ENCODE peak calls at places on chromosomes 5 and 9, in five cellular contexts. One of them, this sample, is unnamed.

GRCh38 chr9:129641751-129642585 is at the start of gene ASB6:
- DNase-seq in T-helper 9 cell: peak
- DNase-seq in lower lobe of right lung: peak
- DNase-seq in heart right ventricle: peak
- DNase-seq in mesothelial cell of epicardium: peak
- DNase-seq in this sample: peak

GRCh38 chr9:136372561-136373299 is 739 bp downstream of the CARD9 start:
- DNase-seq in lower lobe of right lung: peak
- DNase-seq in mesothelial cell of epicardium: no peak
- DNase-seq in heart right ventricle: peak
- DNase-seq in T-helper 9 cell: no peak
- DNase-seq in this sample: no peak

GRCh38 chr9:87108639-87109038 is 161.3 kb upstream of the GAS1 start:
- DNase-seq in T-helper 9 cell: no peak
- DNase-seq in mesothelial cell of epicardium: no peak
- DNase-seq in lower lobe of right lung: no peak
- DNase-seq in heart right ventricle: no peak
- DNase-seq in this sample: no peak

GRCh38 chr5:113213551-113213971 is 221.2 kb downstream of the TSSK1B start:
- DNase-seq in heart right ventricle: no peak
- DNase-seq in mesothelial cell of epicardium: no peak
- DNase-seq in T-helper 9 cell: no peak
- DNase-seq in lower lobe of right lung: no peak
- DNase-seq in this sample: no peak

GRCh38 chr9:117368684-117369230 is 46.1 kb downstream of the ASTN2 start:
- DNase-seq in mesothelial cell of epicardium: no peak
- DNase-seq in lower lobe of right lung: no peak
- DNase-seq in T-helper 9 cell: no peak
- DNase-seq in heart right ventricle: no peak
- DNase-seq in this sample: no peak

GRCh38 chr5:11502783-11503182 is 401.5 kb downstream of the CTNND2 start:
- DNase-seq in heart right ventricle: no peak
- DNase-seq in mesothelial cell of epicardium: no peak
- DNase-seq in T-helper 9 cell: no peak
- DNase-seq in lower lobe of right lung: no peak
- DNase-seq in this sample: no peak

GRCh38 chr5:125798311-125798710 is 624.9 kb upstream of the GRAMD2B start:
- DNase-seq in heart right ventricle: no peak
- DNase-seq in lower lobe of right lung: no peak
- DNase-seq in mesothelial cell of epicardium: no peak
- DNase-seq in T-helper 9 cell: no peak
- DNase-seq in this sample: no peak

GRCh38 chr5:73591102-73591695 is 25.7 kb downstream of the UTP15 start:
- DNase-seq in lower lobe of right lung: no peak
- DNase-seq in heart right ventricle: no peak
- DNase-seq in T-helper 9 cell: peak
- DNase-seq in mesothelial cell of epicardium: no peak
- DNase-seq in this sample: no peak

GRCh38 chr5:130398825-130399224 is 494.6 kb downstream of the CHSY3 start:
- DNase-seq in T-helper 9 cell: no peak
- DNase-seq in lower lobe of right lung: no peak
- DNase-seq in heart right ventricle: no peak
- DNase-seq in mesothelial cell of epicardium: no peak
- DNase-seq in this sample: no peak

GRCh38 chr5:93421987-93422391 is 159.0 kb downstream of the NR2F1-AS1 start:
- DNase-seq in lower lobe of right lung: no peak
- DNase-seq in T-helper 9 cell: no peak
- DNase-seq in mesothelial cell of epicardium: no peak
- DNase-seq in heart right ventricle: no peak
- DNase-seq in this sample: peak

GRCh38 chr9:133571491-133571890 is 37.0 kb downstream of the ADAMTSL2 start:
- DNase-seq in heart right ventricle: no peak
- DNase-seq in mesothelial cell of epicardium: no peak
- DNase-seq in T-helper 9 cell: no peak
- DNase-seq in lower lobe of right lung: no peak
- DNase-seq in this sample: no peak

GRCh38 chr5:43065384-43066230 is 25.5 kb upstream of the ANXA2R start:
- DNase-seq in T-helper 9 cell: peak
- DNase-seq in mesothelial cell of epicardium: peak
- DNase-seq in lower lobe of right lung: peak
- DNase-seq in heart right ventricle: peak
- DNase-seq in this sample: peak

GRCh38 chr9:107067715-107068416 is 204.9 kb downstream of the ZNF462 start:
- DNase-seq in T-helper 9 cell: no peak
- DNase-seq in lower lobe of right lung: no peak
- DNase-seq in heart right ventricle: no peak
- DNase-seq in mesothelial cell of epicardium: no peak
- DNase-seq in this sample: no peak

GRCh38 chr5:82467006-82467561 is 188.9 kb upstream of the RPS23 start:
- DNase-seq in heart right ventricle: no peak
- DNase-seq in lower lobe of right lung: no peak
- DNase-seq in mesothelial cell of epicardium: no peak
- DNase-seq in T-helper 9 cell: no peak
- DNase-seq in this sample: peak

GRCh38 chr9:92180669-92181181 is 65.5 kb upstream of the SPTLC1 start:
- DNase-seq in heart right ventricle: no peak
- DNase-seq in lower lobe of right lung: no peak
- DNase-seq in T-helper 9 cell: no peak
- DNase-seq in mesothelial cell of epicardium: no peak
- DNase-seq in this sample: no peak

GRCh38 chr9:101398335-101398929 is at the start of the genes MRPL50 and ZNF189:
- DNase-seq in T-helper 9 cell: peak
- DNase-seq in heart right ventricle: peak
- DNase-seq in mesothelial cell of epicardium: peak
- DNase-seq in lower lobe of right lung: peak
- DNase-seq in this sample: peak

GRCh38 chr5:90932052-90932699 is 373.6 kb downstream of the ADGRV1 start:
- DNase-seq in T-helper 9 cell: peak
- DNase-seq in mesothelial cell of epicardium: no peak
- DNase-seq in lower lobe of right lung: no peak
- DNase-seq in heart right ventricle: no peak
- DNase-seq in this sample: no peak

GRCh38 chr9:127049044-127049443 is 73.4 kb downstream of the ANGPTL2 start:
- DNase-seq in heart right ventricle: no peak
- DNase-seq in lower lobe of right lung: no peak
- DNase-seq in mesothelial cell of epicardium: no peak
- DNase-seq in T-helper 9 cell: no peak
- DNase-seq in this sample: no peak

This sample was measured in aorta.